ENCODE peak calls at places on chromosomes 4 and X, in nine cellular contexts. Q, X, F, R, A, E, O, H and N are unnamed samples.

GRCh38 chr4:3514221-3514780 is 17.9 kb downstream of the LRPAP1 start:
- DNase-seq in Q (no peak), X (no peak), F (no peak), R (no peak), A (no peak), E (no peak), O (no peak), H (no peak), N (no peak)

GRCh38 chrX:74550295-74550802 is 64.1 kb downstream of the RLIM start:
- DNase-seq in Q (peak; percentile 34), X (peak; percentile 87), F (peak; percentile 69), R (peak; percentile 54), A (peak; percentile 74), E (peak; percentile 82), O (peak; percentile 18), H (peak; percentile 89), N (peak; percentile 69)

GRCh38 chr4:114598191-114599121 is at the start of gene UGT8:
- DNase-seq in Q (no peak), X (peak; percentile 13), F (peak; percentile 47), R (peak; percentile 63), A (peak; percentile 84), E (peak; percentile 60), O (peak; percentile 0), H (peak; percentile 87), N (no peak)

GRCh38 chr4:123481034-123481433 is 84.4 kb downstream of the SPRY1 start:
- DNase-seq in Q (no peak), X (no peak), F (no peak), R (no peak), A (no peak), E (no peak), O (no peak), H (no peak), N (no peak)

GRCh38 chr4:1752284-1753041 is 31.1 kb downstream of the TACC3 start:
- DNase-seq in Q (no peak), X (peak; percentile 20), F (no peak), R (no peak), A (no peak), E (no peak), O (no peak), H (peak; percentile 57), N (no peak)

GRCh38 chr4:947491-947971 is 15.3 kb downstream of the TMEM175 start:
- DNase-seq in Q (no peak), X (no peak), F (no peak), R (no peak), A (no peak), E (no peak), O (no peak), H (no peak), N (no peak)

GRCh38 chr4:184620208-184620867 is 28.9 kb downstream of the CASP3 start:
- DNase-seq in Q (no peak), X (no peak), F (no peak), R (no peak), A (no peak), E (no peak), O (no peak), H (no peak), N (no peak)

GRCh38 chr4:151957163-151957562 is 196.4 kb upstream of the GATB start:
- DNase-seq in Q (no peak), X (no peak), F (peak; percentile 13), R (no peak), A (no peak), E (no peak), O (no peak), H (no peak), N (no peak)

GRCh38 chr4:151284534-151285245 is 7.7 kb downstream of the PRSS48 start:
- DNase-seq in Q (no peak), X (no peak), F (no peak), R (no peak), A (no peak), E (no peak), O (no peak), H (no peak), N (no peak)

GRCh38 chrX:113059714-113060113 is 219.1 kb upstream of the AMOT start:
- DNase-seq in Q (no peak), X (no peak), F (no peak), R (no peak), A (no peak), E (no peak), O (no peak), H (no peak), N (no peak)

GRCh38 chr4:172055046-172055445 is 241.8 kb downstream of the GALNTL6 start:
- DNase-seq in Q (no peak), X (no peak), F (no peak), R (no peak), A (no peak), E (no peak), O (no peak), H (no peak), N (no peak)

GRCh38 chrX:110491846-110492620 is 133.4 kb downstream of the RTL9 start:
- DNase-seq in Q (no peak), X (no peak), F (no peak), R (no peak), A (no peak), E (peak; percentile 64), O (no peak), H (no peak), N (no peak)

GRCh38 chrX:119604778-119605177 is 1.4 kb downstream of the NKRF start:
- DNase-seq in Q (no peak), X (no peak), F (no peak), R (no peak), A (no peak), E (no peak), O (no peak), H (no peak), N (no peak)

GRCh38 chr4:114857831-114858230 is 255.6 kb downstream of the NDST4 start:
- DNase-seq in Q (no peak), X (no peak), F (no peak), R (no peak), A (no peak), E (no peak), O (no peak), H (no peak), N (no peak)

GRCh38 chrX:44314259-44314734 is 29.2 kb downstream of the EFHC2 start:
- DNase-seq in Q (no peak), X (no peak), F (no peak), R (no peak), A (no peak), E (no peak), O (no peak), H (peak; percentile 46), N (peak; percentile 1)

GRCh38 chr4:170672571-170672970 is 582.8 kb upstream of the AADAT start:
- DNase-seq in Q (no peak), X (no peak), F (no peak), R (no peak), A (no peak), E (no peak), O (no peak), H (no peak), N (no peak)

GRCh38 chr4:184344899-184345572 is 127.4 kb upstream of the ENPP6 start:
- DNase-seq in Q (no peak), X (no peak), F (no peak), R (no peak), A (no peak), E (no peak), O (no peak), H (no peak), N (no peak)

GRCh38 chrX:151870603-151871002 is 42.1 kb upstream of the MAGEA4 start:
- DNase-seq in Q (peak; percentile 35), X (no peak), F (no peak), R (no peak), A (no peak), E (no peak), O (no peak), H (no peak), N (no peak)

GRCh38 chr4:137467537-137467936 is 64.8 kb downstream of the PCDH18 start:
- DNase-seq in Q (no peak), X (no peak), F (no peak), R (no peak), A (no peak), E (no peak), O (no peak), H (no peak), N (no peak)

GRCh38 chrX:123731987-123732678 is 719 bp downstream of the THOC2 start:
- DNase-seq in Q (peak; percentile 27), X (no peak), F (no peak), R (no peak), A (peak; percentile 13), E (peak; percentile 14), O (no peak), H (peak; percentile 52), N (peak; percentile 16)

GRCh38 chr4:20831746-20832145 is 131.5 kb downstream of the PACRGL start:
- DNase-seq in Q (no peak), X (no peak), F (no peak), R (no peak), A (no peak), E (no peak), O (no peak), H (no peak), N (no peak)

GRCh38 chrX:73728518-73729023 is 165.6 kb downstream of the CHIC1 start:
- DNase-seq in Q (no peak), X (no peak), F (no peak), R (no peak), A (no peak), E (peak; percentile 1), O (no peak), H (no peak), N (no peak)

GRCh38 chrX:86171366-86171765 is 23.1 kb downstream of the DACH2 start:
- DNase-seq in Q (no peak), X (no peak), F (no peak), R (no peak), A (peak; percentile 11), E (peak; percentile 29), O (no peak), H (peak; percentile 65), N (peak; percentile 50)

GRCh38 chrX:151973851-151974335 is 583 bp downstream of the GABRE start:
- DNase-seq in Q (no peak), X (no peak), F (no peak), R (no peak), A (peak; percentile 11), E (peak; percentile 7), O (no peak), H (peak; percentile 62), N (no peak)

GRCh38 chr4:7661846-7662506 is 227.2 kb upstream of the PSAPL1 start:
- DNase-seq in Q (no peak), X (no peak), F (no peak), R (no peak), A (no peak), E (no peak), O (no peak), H (no peak), N (no peak)

GRCh38 chrX:155871934-155872333 is 9.2 kb upstream of the VAMP7 start:
- DNase-seq in Q (no peak), X (no peak), F (no peak), R (no peak), A (no peak), E (no peak), O (no peak), H (no peak), N (no peak)

GRCh38 chrX:38060331-38060878 is 54.1 kb downstream of the SYTL5 start:
- DNase-seq in Q (no peak), X (no peak), F (no peak), R (no peak), A (no peak), E (peak; percentile 29), O (no peak), H (no peak), N (no peak)

GRCh38 chrX:149721778-149722177 is 9.9 kb downstream of the MAGEA11 start:
- DNase-seq in Q (no peak), X (no peak), F (no peak), R (no peak), A (no peak), E (no peak), O (no peak), H (no peak), N (no peak)

GRCh38 chr4:10102193-10102980 is 14.2 kb downstream of the WDR1 start:
- DNase-seq in Q (no peak), X (no peak), F (no peak), R (no peak), A (no peak), E (no peak), O (no peak), H (no peak), N (no peak)

GRCh38 chr4:112423591-112423990 is 92.4 kb downstream of the NEUROG2 start:
- DNase-seq in Q (no peak), X (no peak), F (no peak), R (no peak), A (no peak), E (no peak), O (no peak), H (no peak), N (no peak)

GRCh38 chrX:31228415-31228832 is 156.6 kb upstream of the FTHL17 start:
- DNase-seq in Q (no peak), X (no peak), F (no peak), R (no peak), A (no peak), E (no peak), O (no peak), H (no peak), N (no peak)